ENCODE peak calls at places on chromosomes 7 and 10, in six cellular contexts. P, G, E, L, U and W are unnamed samples.
A peak's percentile ranks its signal among the peaks of the same experiment; 100 is the strongest.

GRCh38 chr7:51182767-51183166 is 133.8 kb downstream of the COBL start:
- DNase-seq in E (no peak), G (no peak), P (no peak), U (no peak), L (no peak), W (no peak)

GRCh38 chr7:100689230-100690135 is 4.6 kb downstream of the GIGYF1 start:
- DNase-seq in U (no peak), P (no peak), L (no peak), G (no peak), E (no peak), W (no peak)

GRCh38 chr10:114815751-114816150 is 5.8 kb upstream of the FHIP2A start:
- DNase-seq in U (no peak), E (no peak), L (no peak), P (no peak), G (no peak), W (no peak)

GRCh38 chr10:131086094-131086493 is 225.4 kb downstream of the TCERG1L start:
- DNase-seq in G (no peak), L (no peak), P (no peak), E (no peak), U (no peak), W (no peak)

GRCh38 chr7:137923380-137923779 is 76.6 kb upstream of the DGKI start:
- DNase-seq in L (no peak), P (no peak), U (peak; percentile 22), G (peak; percentile 72), E (no peak), W (no peak)

GRCh38 chr7:17307033-17307432 is 8.6 kb downstream of the AHR start:
- DNase-seq in P (no peak), E (no peak), U (no peak), G (peak; percentile 25), L (no peak), W (no peak)

GRCh38 chr7:78006063-78006755 is 207.6 kb downstream of the PHTF2 start:
- DNase-seq in P (no peak), E (no peak), U (no peak), L (no peak), G (no peak), W (no peak)

GRCh38 chr10:91210435-91210834 is 10.0 kb upstream of the PCGF5 start:
- DNase-seq in U (no peak), P (peak; percentile 27), E (no peak), L (no peak), G (peak; percentile 14), W (no peak)

GRCh38 chr7:69311489-69311888 is 286.8 kb upstream of the AUTS2 start:
- DNase-seq in P (no peak), L (no peak), G (no peak), E (no peak), U (no peak), W (no peak)

GRCh38 chr7:141575164-141575563 is 24.0 kb downstream of the AGK start:
- DNase-seq in U (no peak), P (no peak), E (no peak), L (no peak), G (no peak), W (no peak)

GRCh38 chr7:44277851-44278250 is 47.5 kb downstream of the CAMK2B start:
- DNase-seq in E (no peak), L (no peak), U (no peak), P (no peak), G (peak; percentile 29), W (no peak)

GRCh38 chr7:102132209-102132752 is 154.4 kb upstream of the SH2B2 start:
- DNase-seq in L (no peak), G (no peak), E (no peak), U (no peak), P (no peak), W (no peak)

GRCh38 chr7:45160374-45160773 is 2.8 kb downstream of the RAMP3 start:
- DNase-seq in P (no peak), G (peak; percentile 10), U (no peak), L (peak; percentile 50), E (no peak), W (no peak)

GRCh38 chr7:985915-986741 is 3.1 kb downstream of the CYP2W1 start:
- DNase-seq in G (peak; percentile 73), P (no peak), L (no peak), E (no peak), U (peak; percentile 61), W (no peak)

GRCh38 chr7:33050425-33051318 is 11.9 kb downstream of the NT5C3A start:
- DNase-seq in P (peak; percentile 3), L (peak; percentile 41), U (peak; percentile 72), E (no peak), G (peak; percentile 54), W (no peak)

GRCh38 chr7:931871-932650 is 22.4 kb downstream of the ADAP1 start:
- DNase-seq in P (no peak), U (no peak), E (no peak), G (no peak), L (no peak), W (no peak)

GRCh38 chr7:132343196-132343595 is 233.1 kb downstream of the PLXNA4 start:
- DNase-seq in G (no peak), U (no peak), P (no peak), L (no peak), E (peak; percentile 41), W (no peak)

GRCh38 chr7:24703296-24703695 is 54.0 kb downstream of the GSDME start:
- DNase-seq in G (peak; percentile 56), P (no peak), E (no peak), L (no peak), U (no peak), W (no peak)

GRCh38 chr10:122141821-122142651 is 129.1 kb upstream of the BTBD16 start:
- DNase-seq in U (no peak), G (peak; percentile 68), E (no peak), L (no peak), P (no peak), W (no peak)

GRCh38 chr7:55325371-55325792 is 39.8 kb upstream of the LANCL2 start:
- DNase-seq in L (no peak), E (no peak), U (peak; percentile 75), P (no peak), G (peak; percentile 94), W (no peak)

GRCh38 chr7:148883233-148884048 is 650 bp downstream of the EZH2 start:
- DNase-seq in U (peak; percentile 39), P (peak; percentile 27), L (peak; percentile 25), E (peak; percentile 47), G (peak; percentile 31), W (peak; percentile 59)

GRCh38 chr10:43255644-43256431 is 11.0 kb downstream of the RASGEF1A start:
- DNase-seq in P (no peak), G (peak; percentile 15), U (peak; percentile 58), E (no peak), L (no peak), W (no peak)

GRCh38 chr10:30284860-30285594 is 64.1 kb downstream of the MTPAP start:
- DNase-seq in P (no peak), G (peak; percentile 24), U (peak; percentile 15), E (no peak), L (peak; percentile 28), W (no peak)

GRCh38 chr10:79985481-79986072 is 36.7 kb upstream of the SFTPD start:
- DNase-seq in E (no peak), L (no peak), U (no peak), P (no peak), G (peak; percentile 2), W (no peak)

GRCh38 chr7:4282434-4283223 is 399.5 kb upstream of the FOXK1 start:
- DNase-seq in G (peak; percentile 88), E (no peak), P (no peak), U (peak; percentile 22), L (no peak), W (no peak)

GRCh38 chr10:61897671-61898434 is 3.6 kb upstream of the ARID5B start:
- DNase-seq in U (no peak), P (no peak), L (peak; percentile 71), G (peak; percentile 70), E (peak; percentile 52), W (no peak)

GRCh38 chr7:47771301-47771989 is 176.8 kb downstream of the PKD1L1 start:
- DNase-seq in P (no peak), L (peak; percentile 10), U (peak; percentile 60), G (peak; percentile 86), E (no peak), W (no peak)

GRCh38 chr10:10831085-10831484 is 186.6 kb upstream of the CELF2 start:
- DNase-seq in G (peak; percentile 74), L (no peak), P (no peak), U (no peak), E (peak; percentile 32), W (no peak)

GRCh38 chr10:113047605-113047962 is 97.5 kb downstream of the TCF7L2 start:
- DNase-seq in P (no peak), G (peak; percentile 68), E (peak; percentile 63), U (no peak), L (no peak), W (no peak)

GRCh38 chr10:25934673-25935139 is 677 bp downstream of the MYO3A start:
- DNase-seq in P (no peak), L (no peak), U (peak; percentile 21), G (no peak), E (no peak), W (no peak)

GRCh38 chr7:1669954-1670893 is at the start of gene ELFN1:
- DNase-seq in E (no peak), U (no peak), G (no peak), L (no peak), P (no peak), W (no peak)

GRCh38 chr7:157292770-157293412 is 43.9 kb upstream of the DNAJB6 start:
- DNase-seq in P (no peak), E (no peak), G (no peak), L (no peak), U (no peak), W (no peak)

GRCh38 chr7:100965723-100966541 is 3.4 kb upstream of the MUC12 start:
- DNase-seq in L (peak; percentile 13), P (peak; percentile 65), E (peak; percentile 39), G (peak; percentile 56), U (peak; percentile 96), W (no peak)

GRCh38 chr7:18895456-18895855 is 222.0 kb downstream of the TWIST1 start:
- DNase-seq in E (no peak), G (peak; percentile 90), P (no peak), L (no peak), U (peak; percentile 86), W (no peak)

GRCh38 chr7:1096156-1097119 is 8.5 kb downstream of the GPER1 start:
- DNase-seq in G (no peak), E (no peak), U (no peak), P (no peak), L (no peak), W (no peak)

GRCh38 chr7:1311406-1312097 is 78.9 kb downstream of the UNCX start:
- DNase-seq in U (no peak), L (no peak), E (no peak), P (no peak), G (no peak), W (no peak)